ENCODE peak calls at places on chromosomes 12 and 14, in six cellular contexts. S is activated gamma-delta T cell treated with Interleukin-2 at 50 U/mL for 16 hours, E is T-helper 9 cell, T is left lung, K is uterus, V is RPMI7951. D is an unnamed sample.

GRCh38 chr12:65327207-65328076 is 49.0 kb downstream of the MSRB3 start:
- DNase-seq in S (no peak), E (no peak), T (no peak), K (peak), V (no peak), D (no peak)

GRCh38 chr12:17778242-17778641 is 311.8 kb downstream of the RERGL start:
- DNase-seq in S (no peak), E (no peak), T (no peak), K (no peak), V (no peak), D (no peak)

GRCh38 chr14:64971890-64972785 is at the start of gene RAB15:
- DNase-seq in S (peak), E (peak), T (peak), K (peak), V (peak), D (peak)

GRCh38 chr12:118984206-118984943 is 3.0 kb downstream of the SRRM4 start:
- DNase-seq in S (no peak), E (no peak), T (no peak), K (no peak), V (no peak), D (no peak)

GRCh38 chr12:12699345-12699744 is 3.4 kb upstream of the GPR19 start:
- DNase-seq in S (no peak), E (no peak), T (no peak), K (no peak), V (no peak), D (no peak)

GRCh38 chr14:69268763-69269162 is 8.8 kb downstream of the GALNT16 start:
- DNase-seq in S (no peak), E (no peak), T (no peak), K (no peak), V (peak), D (no peak)

GRCh38 chr14:68790656-68791077 is 2.2 kb downstream of the ZFP36L1 start:
- DNase-seq in S (peak), E (peak), T (no peak), K (no peak), V (no peak), D (peak)

GRCh38 chr12:1217191-1217949 is 226.3 kb downstream of the ERC1 start:
- DNase-seq in S (no peak), E (no peak), T (no peak), K (no peak), V (peak), D (no peak)

GRCh38 chr12:2084553-2085296 is 31.9 kb downstream of the CACNA1C start:
- DNase-seq in S (no peak), E (no peak), T (no peak), K (peak), V (peak), D (no peak)

D was measured in activated CD8-positive, alpha-beta memory T cell treated with anti-CD3 and anti-CD28 coated beads, Interleukin-2, amount 50 U/mL, for 48 hours.